ENCODE peak calls at places on chromosomes 13 and 19, in eight cellular contexts. F is IMR-90, W is mesenchymal stem cell, C is neural progenitor cell, T is endothelial cell of umbilical vein, A is DND-41, V is GM23248, X is neuronal stem cell. P is an unnamed sample.

GRCh38 chr19:40920300-40921004 is 38.4 kb upstream of the CYP2A7 start:
- DNase-seq in F (no peak), W (no peak), C (no peak), T (no peak), A (no peak), V (no peak), X (no peak), P (no peak)

GRCh38 chr19:32196690-32197420 is 148.6 kb upstream of the ZNF507 start:
- DNase-seq in F (no peak), W (no peak), C (no peak), T (no peak), A (no peak), V (no peak), X (no peak), P (no peak)

GRCh38 chr13:40470665-40471064 is 195.8 kb downstream of the FOXO1 start:
- DNase-seq in F (no peak), W (no peak), C (no peak), T (no peak), A (no peak), V (peak), X (no peak), P (no peak)

GRCh38 chr13:27079421-27079958 is 92.1 kb downstream of the USP12 start:
- DNase-seq in F (peak), W (peak), C (peak), T (no peak), A (no peak), V (peak), X (no peak), P (peak)

GRCh38 chr19:3359850-3360493 is 6.4 kb upstream of the NFIC start:
- DNase-seq in F (no peak), W (no peak), C (no peak), T (no peak), A (peak), V (peak), X (no peak), P (no peak)

GRCh38 chr19:4694211-4694987 is 24.3 kb upstream of the MYDGF start:
- DNase-seq in F (peak), W (peak), C (no peak), T (peak), A (no peak), V (peak), X (no peak), P (peak)

GRCh38 chr13:73065665-73066350 is 7.0 kb downstream of the KLF5 start:
- DNase-seq in F (no peak), W (no peak), C (no peak), T (no peak), A (no peak), V (no peak), X (no peak), P (no peak)

GRCh38 chr13:39612023-39612637 is 9.1 kb upstream of the LHFPL6 start:
- DNase-seq in F (peak), W (peak), C (peak), T (peak), A (peak), V (peak), X (peak), P (peak)

GRCh38 chr13:105773887-105774538 is 761.4 kb downstream of the EFNB2 start:
- DNase-seq in F (peak), W (peak), C (peak), T (peak), A (peak), V (no peak), X (no peak), P (peak)

GRCh38 chr13:60327551-60327950 is 69.5 kb upstream of the TDRD3 start:
- DNase-seq in F (no peak), W (no peak), C (no peak), T (peak), A (no peak), V (no peak), X (no peak), P (no peak)

GRCh38 chr13:106911602-106912001 is 343.7 kb upstream of the ARGLU1 start:
- DNase-seq in F (no peak), W (no peak), C (no peak), T (no peak), A (no peak), V (no peak), X (no peak), P (no peak)

GRCh38 chr13:113533441-113533840 is 42.9 kb upstream of the DCUN1D2 start:
- DNase-seq in F (peak), W (no peak), C (no peak), T (no peak), A (no peak), V (no peak), X (no peak), P (peak)

GRCh38 chr13:22265563-22265962 is 594.7 kb downstream of the FGF9 start:
- DNase-seq in F (no peak), W (no peak), C (no peak), T (no peak), A (no peak), V (no peak), X (no peak), P (no peak)

GRCh38 chr13:101384929-101385328 is 31.4 kb downstream of the NALCN start:
- DNase-seq in F (no peak), W (no peak), C (no peak), T (no peak), A (no peak), V (no peak), X (no peak), P (no peak)

GRCh38 chr13:101917833-101918755 is 465.6 kb downstream of the ITGBL1 start:
- DNase-seq in F (no peak), W (no peak), C (peak), T (no peak), A (no peak), V (no peak), X (no peak), P (no peak)

GRCh38 chr13:36242761-36243160 is 28.4 kb upstream of the SOHLH2 start:
- DNase-seq in F (no peak), W (no peak), C (no peak), T (no peak), A (no peak), V (no peak), X (no peak), P (no peak)

GRCh38 chr13:113845723-113846638 is 17.9 kb downstream of the GAS6 start:
- DNase-seq in F (no peak), W (no peak), C (no peak), T (no peak), A (no peak), V (no peak), X (no peak), P (no peak)

GRCh38 chr19:58374200-58374599 is 6.6 kb downstream of the ZNF837 start:
- DNase-seq in F (peak), W (peak), C (no peak), T (no peak), A (no peak), V (peak), X (no peak), P (no peak)

GRCh38 chr13:85806553-85807175 is 7.4 kb upstream of the SLITRK6 start:
- DNase-seq in F (peak), W (peak), C (peak), T (peak), A (no peak), V (peak), X (peak), P (peak)

GRCh38 chr13:81872581-81872980 is 1531.7 kb upstream of the SPRY2 start:
- DNase-seq in F (no peak), W (peak), C (peak), T (no peak), A (no peak), V (no peak), X (peak), P (no peak)

GRCh38 chr13:21055511-21056045 is 5.8 kb downstream of the LATS2 start:
- DNase-seq in F (no peak), W (no peak), C (no peak), T (no peak), A (no peak), V (peak), X (no peak), P (no peak)

GRCh38 chr19:36266375-36266961 is 51.6 kb downstream of the ZNF146 start:
- DNase-seq in F (no peak), W (no peak), C (no peak), T (no peak), A (no peak), V (no peak), X (no peak), P (no peak)

GRCh38 chr13:41384749-41385503 is 72.4 kb upstream of the RGCC start:
- DNase-seq in F (peak), W (peak), C (no peak), T (peak), A (no peak), V (peak), X (no peak), P (peak)

GRCh38 chr13:50208826-50209335 is 193.6 kb downstream of the KCNRG start:
- DNase-seq in F (peak), W (peak), C (peak), T (peak), A (peak), V (peak), X (no peak), P (peak)

GRCh38 chr19:48391100-48392005 is at the start of gene KDELR1:
- DNase-seq in F (peak), W (peak), C (peak), T (peak), A (peak), V (peak), X (peak), P (peak)

GRCh38 chr19:11382898-11383705 is 1.0 kb downstream of the EPOR start:
- DNase-seq in F (no peak), W (peak), C (peak), T (peak), A (no peak), V (peak), X (no peak), P (no peak)

GRCh38 chr13:99035715-99036114 is 57.9 kb upstream of the DOCK9 start:
- DNase-seq in F (no peak), W (no peak), C (no peak), T (no peak), A (no peak), V (no peak), X (no peak), P (no peak)

GRCh38 chr13:99039718-99040280 is 61.9 kb upstream of the DOCK9 start:
- DNase-seq in F (no peak), W (no peak), C (no peak), T (no peak), A (no peak), V (no peak), X (no peak), P (no peak)

GRCh38 chr13:99034333-99035085 is 56.6 kb upstream of the DOCK9 start:
- DNase-seq in F (no peak), W (no peak), C (no peak), T (no peak), A (no peak), V (no peak), X (no peak), P (no peak)

GRCh38 chr13:99040536-99041141 is 62.8 kb upstream of the DOCK9 start:
- DNase-seq in F (no peak), W (no peak), C (no peak), T (no peak), A (no peak), V (no peak), X (no peak), P (no peak)

GRCh38 chr13:99037756-99038155 is 59.9 kb upstream of the DOCK9 start:
- DNase-seq in F (no peak), W (no peak), C (no peak), T (no peak), A (no peak), V (no peak), X (no peak), P (no peak)
- H3K4me2 ChIP-seq in F (no peak), W (no peak), C (no peak), T (no peak), A (no peak), V (no peak), X (no peak), P (no peak)

GRCh38 chr13:98773053-98773452 is 20.6 kb upstream of the SLC15A1 start:
- DNase-seq in F (no peak), W (no peak), C (no peak), T (no peak), A (no peak), V (no peak), X (no peak), P (no peak)

GRCh38 chr13:98766716-98767115 is 14.2 kb upstream of the SLC15A1 start:
- DNase-seq in F (peak), W (no peak), C (no peak), T (no peak), A (no peak), V (no peak), X (no peak), P (peak)

GRCh38 chr13:98768522-98768921 is 16.1 kb upstream of the SLC15A1 start:
- DNase-seq in F (no peak), W (no peak), C (no peak), T (no peak), A (no peak), V (no peak), X (no peak), P (no peak)

GRCh38 chr13:98771838-98772611 is 19.6 kb upstream of the SLC15A1 start:
- DNase-seq in F (no peak), W (no peak), C (no peak), T (no peak), A (no peak), V (no peak), X (no peak), P (no peak)

GRCh38 chr13:98769736-98770135 is 17.3 kb upstream of the SLC15A1 start:
- DNase-seq in F (no peak), W (no peak), C (no peak), T (no peak), A (no peak), V (no peak), X (no peak), P (no peak)
- H3K4me3 ChIP-seq in F (no peak), W (no peak), C (no peak), T (no peak), A (no peak), V (no peak), X (no peak), P (no peak)

GRCh38 chr19:13029893-13030292 is 34.6 kb downstream of the NFIX start:
- DNase-seq in F (no peak), W (no peak), C (peak), T (peak), A (peak), V (peak), X (no peak), P (no peak)

GRCh38 chr19:13033819-13034611 is 38.7 kb downstream of the NFIX start:
- DNase-seq in F (peak), W (peak), C (peak), T (no peak), A (peak), V (peak), X (no peak), P (peak)

GRCh38 chr19:13033244-13033643 is 38.0 kb downstream of the NFIX start:
- DNase-seq in F (no peak), W (no peak), C (no peak), T (no peak), A (no peak), V (peak), X (no peak), P (no peak)

GRCh38 chr19:13032837-13033236 is 37.6 kb downstream of the NFIX start:
- DNase-seq in F (no peak), W (no peak), C (no peak), T (no peak), A (no peak), V (no peak), X (no peak), P (no peak)

GRCh38 chr19:13031917-13032623 is 36.8 kb downstream of the NFIX start:
- DNase-seq in F (peak), W (no peak), C (peak), T (no peak), A (no peak), V (peak), X (no peak), P (peak)
- H3K4me2 ChIP-seq in F (peak), W (no peak), C (peak), T (no peak), A (no peak), V (peak), X (no peak), P (peak)

DNA sequence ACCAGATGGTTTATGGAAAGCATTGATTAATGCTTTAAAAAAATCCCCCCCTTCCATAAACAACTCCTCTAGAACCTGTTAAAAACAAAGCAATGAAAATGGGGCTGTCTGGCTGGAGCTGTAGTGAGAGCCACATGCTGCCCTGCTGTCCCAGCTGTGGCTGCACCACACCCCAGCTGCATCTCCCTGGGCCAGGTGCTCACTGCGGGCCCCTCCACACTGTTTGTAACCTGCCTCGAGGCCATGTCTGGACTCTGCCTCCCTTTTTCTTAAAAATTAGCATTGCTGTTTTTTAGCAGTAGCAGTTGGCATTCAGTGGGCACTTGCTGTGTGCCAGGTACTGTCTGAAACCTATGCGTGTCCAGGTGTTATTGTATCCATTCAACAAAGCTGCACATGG is 15.2 kb upstream of the F2RL3 start:
- DNase-seq in F (no peak), W (no peak), C (no peak), T (no peak), A (no peak), V (no peak), X (no peak), P (no peak)
- H3K4me3 ChIP-seq in F (no peak), W (no peak), C (no peak), T (no peak), A (no peak), V (no peak), X (no peak), P (no peak)

GRCh38 chr13:77502104-77502720 is 33.3 kb upstream of the SCEL start:
- DNase-seq in F (no peak), W (no peak), C (no peak), T (no peak), A (no peak), V (no peak), X (no peak), P (no peak)
- H3K4me2 ChIP-seq in F (no peak), W (no peak), C (no peak), T (no peak), A (no peak), V (no peak), X (no peak), P (no peak)

GRCh38 chr19:926595-927043 is 784 bp downstream of the ARID3A start:
- DNase-seq in F (no peak), W (peak), C (peak), T (no peak), A (peak), V (peak), X (no peak), P (no peak)
- H3K4me3 ChIP-seq in F (peak), W (peak), C (peak), T (peak), A (peak), V (peak), X (peak), P (peak)

GRCh38 chr19:853014-853553 is 981 bp downstream of the ELANE start:
- DNase-seq in F (no peak), W (no peak), C (no peak), T (no peak), A (no peak), V (no peak), X (no peak), P (no peak)

GRCh38 chr19:848457-848921 is 3.6 kb upstream of the ELANE start:
- DNase-seq in F (no peak), W (no peak), C (no peak), T (no peak), A (no peak), V (peak), X (no peak), P (no peak)

GRCh38 chr19:850221-850978 is 1.7 kb upstream of the ELANE start:
- DNase-seq in F (peak), W (peak), C (peak), T (no peak), A (peak), V (peak), X (no peak), P (peak)

GRCh38 chr19:852136-853013 is at the start of gene ELANE:
- DNase-seq in F (no peak), W (no peak), C (no peak), T (no peak), A (no peak), V (no peak), X (no peak), P (no peak)

GRCh38 chr19:850979-851335 is 1.1 kb upstream of the ELANE start:
- DNase-seq in F (no peak), W (no peak), C (no peak), T (no peak), A (no peak), V (no peak), X (no peak), P (no peak)
- H3K4me2 ChIP-seq in F (peak), W (no peak), C (no peak), T (no peak), A (no peak), V (peak), X (no peak), P (peak)